ENCODE peak calls at places on chromosome 16, in four cellular contexts. J is T-helper 1 cell, P is HEK293T, B is nucleus accumbens. S is an unnamed sample.

GRCh38 chr16:84816485-84816884 is 3.3 kb upstream of the CRISPLD2 start:
- DNase-seq in P (no peak), B (no peak), J (no peak), S (no peak)

GRCh38 chr16:78523212-78523995 is 423.9 kb downstream of the WWOX start:
- DNase-seq in J (no peak), B (no peak), P (peak; percentile 10), S (no peak)

GRCh38 chr16:18983565-18984424 is at the start of gene TMC7:
- DNase-seq in B (peak; percentile 80), J (no peak), P (peak; percentile 90), S (no peak)

GRCh38 chr16:76913046-76913445 is 277.9 kb upstream of the MON1B start:
- DNase-seq in J (no peak), P (no peak), B (no peak), S (no peak)

GRCh38 chr16:85028638-85029412 is 1.2 kb downstream of the KIAA0513 start:
- DNase-seq in J (peak; percentile 45), P (no peak), B (peak; percentile 28), S (peak; percentile 37)

GRCh38 chr16:86975445-86975844 is 341.7 kb downstream of the C16orf95 start:
- DNase-seq in B (no peak), P (peak; percentile 69), J (no peak), S (no peak)

GRCh38 chr16:4972938-4973587 is 14.9 kb downstream of the SEC14L5 start:
- DNase-seq in B (peak; percentile 71), P (no peak), J (no peak), S (no peak)

GRCh38 chr16:48113471-48113870 is 42.3 kb downstream of the ABCC12 start:
- DNase-seq in J (no peak), P (no peak), B (no peak), S (no peak)

GRCh38 chr16:77918792-77919707 is 103.3 kb upstream of the CLEC3A start:
- DNase-seq in B (peak; percentile 22), P (no peak), J (no peak), S (no peak)

GRCh38 chr16:49855280-49855821 is 561 bp downstream of the ZNF423 start:
- DNase-seq in B (peak; percentile 8), P (peak; percentile 60), J (peak; percentile 31), S (peak; percentile 36)

GRCh38 chr16:89931964-89932363 is 8.8 kb downstream of the TUBB3 start:
- DNase-seq in J (no peak), B (no peak), P (no peak), S (no peak)

GRCh38 chr16:88548131-88548874 is 21.9 kb upstream of the ZC3H18 start:
- DNase-seq in B (no peak), J (no peak), P (no peak), S (no peak)

GRCh38 chr16:10876799-10877341 is at the start of gene CIITA:
- DNase-seq in B (peak; percentile 14), J (no peak), P (no peak), S (peak; percentile 82)

GRCh38 chr16:87864331-87864989 is 4.8 kb downstream of the SLC7A5 start:
- DNase-seq in P (no peak), J (no peak), B (no peak), S (no peak)

GRCh38 chr16:88514070-88514469 is 56.1 kb upstream of the ZC3H18 start:
- DNase-seq in J (no peak), B (no peak), P (no peak), S (no peak)

GRCh38 chr16:1152123-1152638 is 725 bp upstream of the CACNA1H start:
- DNase-seq in B (no peak), J (peak; percentile 27), P (peak; percentile 33), S (no peak)

GRCh38 chr16:70695351-70696070 is 9.7 kb upstream of the MTSS2 start:
- DNase-seq in P (no peak), J (no peak), B (no peak), S (no peak)

GRCh38 chr16:54031107-54031760 is 255.4 kb downstream of the IRX3 start:
- DNase-seq in J (no peak), P (no peak), B (no peak), S (no peak)

GRCh38 chr16:77273-77806 is 685 bp upstream of the MPG start:
- DNase-seq in B (no peak), P (peak; percentile 54), J (no peak), S (peak; percentile 44)

GRCh38 chr16:69523571-69523970 is 42.2 kb upstream of the NFAT5 start:
- DNase-seq in J (no peak), P (no peak), B (no peak), S (no peak)

GRCh38 chr16:23788653-23789052 is 33.8 kb downstream of the CHP2 start:
- DNase-seq in P (no peak), B (no peak), J (no peak), S (no peak)

GRCh38 chr16:66878067-66878466 is 2.2 kb upstream of the PDP2 start:
- DNase-seq in B (no peak), P (no peak), J (no peak), S (no peak)

GRCh38 chr16:84308120-84308519 is 13.4 kb downstream of the WFDC1 start:
- DNase-seq in J (no peak), B (no peak), P (peak; percentile 65), S (no peak)

GRCh38 chr16:12188674-12189249 is 212.2 kb downstream of the SNX29 start:
- DNase-seq in B (no peak), J (no peak), P (no peak), S (no peak)

GRCh38 chr16:66152841-66153525 is 213.5 kb upstream of the CDH5 start:
- DNase-seq in B (no peak), P (no peak), J (no peak), S (no peak)

GRCh38 chr16:66703359-66704215 is 7.0 kb upstream of the CMTM4 start:
- DNase-seq in J (no peak), P (no peak), B (no peak), S (no peak)

GRCh38 chr16:695355-696089 is 5.3 kb upstream of the WDR24 start:
- DNase-seq in B (no peak), J (peak; percentile 47), P (no peak), S (no peak)

S was measured in memory B cell.